ENCODE peak calls at places on chromosomes 5 and 9, in nine cellular contexts. One of them, this sample, is unnamed.

GRCh38 chr5:37005946-37006540 is 129.5 kb downstream of the NIPBL start:
- DNase-seq in activated CD4-positive, alpha-beta T cell treated with anti-CD3 and anti-CD28 coated beads for 24 hours: no peak
- DNase-seq in HT1080: peak
- DNase-seq in A172: peak
- DNase-seq in non-pigmented ciliary epithelial cell: no peak
- DNase-seq in RWPE2: no peak
- DNase-seq in astrocyte of the cerebellum: peak
- DNase-seq in right atrium auricular region: no peak
- DNase-seq in NCI-H446 treated with DMSO at 0.1 percent for 48 hours: peak
- DNase-seq in this sample: no peak

GRCh38 chr5:171528036-171528435 is 108.6 kb downstream of the FGF18 start:
- DNase-seq in astrocyte of the cerebellum: no peak
- DNase-seq in NCI-H446 treated with DMSO at 0.1 percent for 48 hours: no peak
- DNase-seq in right atrium auricular region: no peak
- DNase-seq in RWPE2: no peak
- DNase-seq in activated CD4-positive, alpha-beta T cell treated with anti-CD3 and anti-CD28 coated beads for 24 hours: no peak
- DNase-seq in non-pigmented ciliary epithelial cell: no peak
- DNase-seq in A172: no peak
- DNase-seq in HT1080: no peak
- DNase-seq in this sample: no peak

GRCh38 chr5:122099060-122099790 is 21.2 kb upstream of the LOX start:
- DNase-seq in astrocyte of the cerebellum: no peak
- DNase-seq in RWPE2: peak
- DNase-seq in HT1080: peak
- DNase-seq in non-pigmented ciliary epithelial cell: no peak
- DNase-seq in A172: peak
- DNase-seq in right atrium auricular region: no peak
- DNase-seq in NCI-H446 treated with DMSO at 0.1 percent for 48 hours: no peak
- DNase-seq in activated CD4-positive, alpha-beta T cell treated with anti-CD3 and anti-CD28 coated beads for 24 hours: no peak
- DNase-seq in this sample: no peak

GRCh38 chr5:125323613-125324012 is 577.2 kb upstream of the ZNF608 start:
- DNase-seq in HT1080: no peak
- DNase-seq in A172: no peak
- DNase-seq in non-pigmented ciliary epithelial cell: no peak
- DNase-seq in right atrium auricular region: no peak
- DNase-seq in activated CD4-positive, alpha-beta T cell treated with anti-CD3 and anti-CD28 coated beads for 24 hours: no peak
- DNase-seq in astrocyte of the cerebellum: no peak
- DNase-seq in NCI-H446 treated with DMSO at 0.1 percent for 48 hours: no peak
- DNase-seq in RWPE2: no peak
- DNase-seq in this sample: no peak

GRCh38 chr9:120360046-120360445 is 219.9 kb downstream of the CDK5RAP2 start:
- DNase-seq in activated CD4-positive, alpha-beta T cell treated with anti-CD3 and anti-CD28 coated beads for 24 hours: no peak
- DNase-seq in HT1080: no peak
- DNase-seq in NCI-H446 treated with DMSO at 0.1 percent for 48 hours: no peak
- DNase-seq in A172: no peak
- DNase-seq in astrocyte of the cerebellum: no peak
- DNase-seq in non-pigmented ciliary epithelial cell: no peak
- DNase-seq in RWPE2: no peak
- DNase-seq in right atrium auricular region: no peak
- DNase-seq in this sample: no peak

GRCh38 chr9:87267701-87268100 is 230.0 kb upstream of the DAPK1 start:
- DNase-seq in A172: no peak
- DNase-seq in right atrium auricular region: peak
- DNase-seq in non-pigmented ciliary epithelial cell: no peak
- DNase-seq in HT1080: no peak
- DNase-seq in activated CD4-positive, alpha-beta T cell treated with anti-CD3 and anti-CD28 coated beads for 24 hours: no peak
- DNase-seq in NCI-H446 treated with DMSO at 0.1 percent for 48 hours: no peak
- DNase-seq in astrocyte of the cerebellum: no peak
- DNase-seq in RWPE2: no peak
- DNase-seq in this sample: no peak

GRCh38 chr5:1673042-1673674 is 126.5 kb downstream of the MRPL36 start:
- DNase-seq in astrocyte of the cerebellum: no peak
- DNase-seq in A172: no peak
- DNase-seq in HT1080: no peak
- DNase-seq in activated CD4-positive, alpha-beta T cell treated with anti-CD3 and anti-CD28 coated beads for 24 hours: no peak
- DNase-seq in non-pigmented ciliary epithelial cell: no peak
- DNase-seq in RWPE2: no peak
- DNase-seq in right atrium auricular region: peak
- DNase-seq in NCI-H446 treated with DMSO at 0.1 percent for 48 hours: no peak
- DNase-seq in this sample: no peak

GRCh38 chr9:20312732-20313131 is 309.6 kb downstream of the MLLT3 start:
- DNase-seq in HT1080: peak
- DNase-seq in RWPE2: no peak
- DNase-seq in NCI-H446 treated with DMSO at 0.1 percent for 48 hours: no peak
- DNase-seq in astrocyte of the cerebellum: no peak
- DNase-seq in A172: peak
- DNase-seq in non-pigmented ciliary epithelial cell: no peak
- DNase-seq in right atrium auricular region: no peak
- DNase-seq in activated CD4-positive, alpha-beta T cell treated with anti-CD3 and anti-CD28 coated beads for 24 hours: no peak
- DNase-seq in this sample: no peak

GRCh38 chr9:99056876-99057664 is 47.8 kb upstream of the TGFBR1 start:
- DNase-seq in RWPE2: no peak
- DNase-seq in astrocyte of the cerebellum: peak
- DNase-seq in HT1080: peak
- DNase-seq in right atrium auricular region: no peak
- DNase-seq in A172: peak
- DNase-seq in non-pigmented ciliary epithelial cell: peak
- DNase-seq in activated CD4-positive, alpha-beta T cell treated with anti-CD3 and anti-CD28 coated beads for 24 hours: no peak
- DNase-seq in NCI-H446 treated with DMSO at 0.1 percent for 48 hours: no peak
- DNase-seq in this sample: no peak

GRCh38 chr5:100777680-100778281 is 125.3 kb downstream of the ST8SIA4 start:
- DNase-seq in NCI-H446 treated with DMSO at 0.1 percent for 48 hours: no peak
- DNase-seq in activated CD4-positive, alpha-beta T cell treated with anti-CD3 and anti-CD28 coated beads for 24 hours: no peak
- DNase-seq in RWPE2: peak
- DNase-seq in astrocyte of the cerebellum: peak
- DNase-seq in A172: peak
- DNase-seq in non-pigmented ciliary epithelial cell: peak
- DNase-seq in HT1080: peak
- DNase-seq in right atrium auricular region: no peak
- DNase-seq in this sample: no peak

GRCh38 chr9:75574569-75574968 is 315.9 kb upstream of the PCSK5 start:
- DNase-seq in activated CD4-positive, alpha-beta T cell treated with anti-CD3 and anti-CD28 coated beads for 24 hours: no peak
- DNase-seq in NCI-H446 treated with DMSO at 0.1 percent for 48 hours: no peak
- DNase-seq in astrocyte of the cerebellum: no peak
- DNase-seq in HT1080: no peak
- DNase-seq in non-pigmented ciliary epithelial cell: no peak
- DNase-seq in RWPE2: no peak
- DNase-seq in A172: no peak
- DNase-seq in right atrium auricular region: no peak
- DNase-seq in this sample: no peak

GRCh38 chr5:160165137-160166068 is 46.2 kb upstream of the PWWP2A start:
- DNase-seq in NCI-H446 treated with DMSO at 0.1 percent for 48 hours: peak
- DNase-seq in HT1080: peak
- DNase-seq in non-pigmented ciliary epithelial cell: peak
- DNase-seq in RWPE2: peak
- DNase-seq in astrocyte of the cerebellum: peak
- DNase-seq in activated CD4-positive, alpha-beta T cell treated with anti-CD3 and anti-CD28 coated beads for 24 hours: no peak
- DNase-seq in right atrium auricular region: peak
- DNase-seq in A172: peak
- DNase-seq in this sample: no peak

GRCh38 chr5:139958749-139959148 is 84.3 kb downstream of the NRG2 start:
- DNase-seq in activated CD4-positive, alpha-beta T cell treated with anti-CD3 and anti-CD28 coated beads for 24 hours: no peak
- DNase-seq in HT1080: no peak
- DNase-seq in right atrium auricular region: no peak
- DNase-seq in NCI-H446 treated with DMSO at 0.1 percent for 48 hours: no peak
- DNase-seq in RWPE2: no peak
- DNase-seq in non-pigmented ciliary epithelial cell: no peak
- DNase-seq in A172: no peak
- DNase-seq in astrocyte of the cerebellum: no peak
- DNase-seq in this sample: no peak

GRCh38 chr9:89956331-89956730 is 351.5 kb downstream of the GADD45G start:
- DNase-seq in astrocyte of the cerebellum: no peak
- DNase-seq in HT1080: no peak
- DNase-seq in A172: no peak
- DNase-seq in RWPE2: no peak
- DNase-seq in NCI-H446 treated with DMSO at 0.1 percent for 48 hours: no peak
- DNase-seq in right atrium auricular region: no peak
- DNase-seq in activated CD4-positive, alpha-beta T cell treated with anti-CD3 and anti-CD28 coated beads for 24 hours: no peak
- DNase-seq in non-pigmented ciliary epithelial cell: no peak
- DNase-seq in this sample: no peak

GRCh38 chr9:35179347-35180271 is 17.8 kb downstream of the UNC13B start:
- DNase-seq in HT1080: no peak
- DNase-seq in RWPE2: no peak
- DNase-seq in non-pigmented ciliary epithelial cell: no peak
- DNase-seq in A172: no peak
- DNase-seq in right atrium auricular region: no peak
- DNase-seq in astrocyte of the cerebellum: no peak
- DNase-seq in NCI-H446 treated with DMSO at 0.1 percent for 48 hours: no peak
- DNase-seq in activated CD4-positive, alpha-beta T cell treated with anti-CD3 and anti-CD28 coated beads for 24 hours: no peak
- DNase-seq in this sample: no peak

GRCh38 chr5:16880547-16880946 is 55.5 kb downstream of the MYO10 start:
- DNase-seq in RWPE2: no peak
- DNase-seq in astrocyte of the cerebellum: no peak
- DNase-seq in HT1080: no peak
- DNase-seq in NCI-H446 treated with DMSO at 0.1 percent for 48 hours: no peak
- DNase-seq in non-pigmented ciliary epithelial cell: no peak
- DNase-seq in activated CD4-positive, alpha-beta T cell treated with anti-CD3 and anti-CD28 coated beads for 24 hours: no peak
- DNase-seq in right atrium auricular region: no peak
- DNase-seq in A172: no peak
- DNase-seq in this sample: no peak

GRCh38 chr5:2163940-2164490 is 281.3 kb upstream of the IRX4 start:
- DNase-seq in non-pigmented ciliary epithelial cell: no peak
- DNase-seq in right atrium auricular region: no peak
- DNase-seq in activated CD4-positive, alpha-beta T cell treated with anti-CD3 and anti-CD28 coated beads for 24 hours: no peak
- DNase-seq in NCI-H446 treated with DMSO at 0.1 percent for 48 hours: no peak
- DNase-seq in HT1080: no peak
- DNase-seq in RWPE2: peak
- DNase-seq in astrocyte of the cerebellum: no peak
- DNase-seq in A172: no peak
- DNase-seq in this sample: no peak

GRCh38 chr5:167361841-167362240 is 929.6 kb upstream of the WWC1 start:
- DNase-seq in activated CD4-positive, alpha-beta T cell treated with anti-CD3 and anti-CD28 coated beads for 24 hours: no peak
- DNase-seq in NCI-H446 treated with DMSO at 0.1 percent for 48 hours: no peak
- DNase-seq in non-pigmented ciliary epithelial cell: no peak
- DNase-seq in right atrium auricular region: no peak
- DNase-seq in HT1080: peak
- DNase-seq in A172: no peak
- DNase-seq in RWPE2: no peak
- DNase-seq in astrocyte of the cerebellum: no peak
- DNase-seq in this sample: no peak

GRCh38 chr9:103471241-103471640 is 476.1 kb downstream of the CYLC2 start:
- DNase-seq in activated CD4-positive, alpha-beta T cell treated with anti-CD3 and anti-CD28 coated beads for 24 hours: no peak
- DNase-seq in astrocyte of the cerebellum: no peak
- DNase-seq in HT1080: peak
- DNase-seq in RWPE2: no peak
- DNase-seq in A172: no peak
- DNase-seq in NCI-H446 treated with DMSO at 0.1 percent for 48 hours: no peak
- DNase-seq in right atrium auricular region: no peak
- DNase-seq in non-pigmented ciliary epithelial cell: no peak
- DNase-seq in this sample: no peak

GRCh38 chr5:151020304-151021031 is at the start of gene GPX3:
- DNase-seq in activated CD4-positive, alpha-beta T cell treated with anti-CD3 and anti-CD28 coated beads for 24 hours: peak
- DNase-seq in astrocyte of the cerebellum: no peak
- DNase-seq in NCI-H446 treated with DMSO at 0.1 percent for 48 hours: no peak
- DNase-seq in non-pigmented ciliary epithelial cell: no peak
- DNase-seq in right atrium auricular region: peak
- DNase-seq in A172: no peak
- DNase-seq in HT1080: no peak
- DNase-seq in RWPE2: no peak
- DNase-seq in this sample: no peak

GRCh38 chr5:120848883-120849282 is 384.8 kb downstream of the PRR16 start:
- DNase-seq in HT1080: no peak
- DNase-seq in NCI-H446 treated with DMSO at 0.1 percent for 48 hours: no peak
- DNase-seq in activated CD4-positive, alpha-beta T cell treated with anti-CD3 and anti-CD28 coated beads for 24 hours: no peak
- DNase-seq in non-pigmented ciliary epithelial cell: no peak
- DNase-seq in RWPE2: no peak
- DNase-seq in right atrium auricular region: no peak
- DNase-seq in A172: no peak
- DNase-seq in astrocyte of the cerebellum: peak
- DNase-seq in this sample: no peak

GRCh38 chr9:94135222-94135621 is 51.0 kb downstream of the PTPDC1 start:
- DNase-seq in RWPE2: no peak
- DNase-seq in NCI-H446 treated with DMSO at 0.1 percent for 48 hours: no peak
- DNase-seq in right atrium auricular region: no peak
- DNase-seq in activated CD4-positive, alpha-beta T cell treated with anti-CD3 and anti-CD28 coated beads for 24 hours: no peak
- DNase-seq in non-pigmented ciliary epithelial cell: peak
- DNase-seq in A172: no peak
- DNase-seq in HT1080: peak
- DNase-seq in astrocyte of the cerebellum: peak
- DNase-seq in this sample: no peak

GRCh38 chr5:179613460-179614071 is 9.9 kb downstream of the HNRNPH1 start:
- DNase-seq in A172: no peak
- DNase-seq in right atrium auricular region: no peak
- DNase-seq in astrocyte of the cerebellum: no peak
- DNase-seq in HT1080: no peak
- DNase-seq in NCI-H446 treated with DMSO at 0.1 percent for 48 hours: no peak
- DNase-seq in non-pigmented ciliary epithelial cell: no peak
- DNase-seq in activated CD4-positive, alpha-beta T cell treated with anti-CD3 and anti-CD28 coated beads for 24 hours: no peak
- DNase-seq in RWPE2: no peak
- DNase-seq in this sample: no peak

GRCh38 chr5:115946655-115947054 is 15.6 kb upstream of the LVRN start:
- DNase-seq in HT1080: peak
- DNase-seq in non-pigmented ciliary epithelial cell: no peak
- DNase-seq in right atrium auricular region: no peak
- DNase-seq in NCI-H446 treated with DMSO at 0.1 percent for 48 hours: no peak
- DNase-seq in RWPE2: no peak
- DNase-seq in astrocyte of the cerebellum: no peak
- DNase-seq in A172: no peak
- DNase-seq in activated CD4-positive, alpha-beta T cell treated with anti-CD3 and anti-CD28 coated beads for 24 hours: no peak
- DNase-seq in this sample: no peak

This sample was measured in KG1.